ENCODE peak calls at places on chromosomes 16 and 17, in seven cellular contexts. V, Z, F, I, U, G and C are unnamed samples.

GRCh38 chr16:89823087-89823823 is 5.0 kb upstream of the SPIRE2 start:
- DNase-seq in I (no peak), G (no peak), Z (no peak), U (no peak), V (no peak), F (no peak), C (no peak)

GRCh38 chr17:46126840-46127239 is 66.4 kb downstream of the KANSL1 start:
- DNase-seq in V (no peak), G (no peak), F (no peak), I (no peak), Z (no peak), U (no peak), C (no peak)

GRCh38 chr16:63312343-63312742 is 1276.1 kb upstream of the CDH8 start:
- DNase-seq in V (no peak), G (no peak), U (no peak), Z (no peak), I (no peak), F (no peak), C (no peak)

GRCh38 chr16:57260294-57260929 is 15.4 kb downstream of the ARL2BP start:
- DNase-seq in U (peak), Z (peak), G (peak), V (peak), F (peak), I (no peak), C (no peak)

GRCh38 chr17:57806083-57806830 is 43.6 kb downstream of the MRPS23 start:
- DNase-seq in G (no peak), I (no peak), U (no peak), F (no peak), Z (no peak), V (no peak), C (peak)

GRCh38 chr16:324451-325334 is 27.8 kb downstream of the AXIN1 start:
- DNase-seq in Z (peak), F (no peak), I (no peak), U (no peak), V (no peak), G (no peak), C (no peak)

GRCh38 chr16:66135376-66135775 is 231.1 kb upstream of the CDH5 start:
- DNase-seq in G (no peak), Z (no peak), V (no peak), U (no peak), I (no peak), F (no peak), C (no peak)

GRCh38 chr16:56532714-56533113 is 12.9 kb upstream of the BBS2 start:
- DNase-seq in F (no peak), V (no peak), I (no peak), Z (no peak), U (no peak), G (peak), C (no peak)

GRCh38 chr17:72422505-72423285 is 301.9 kb downstream of the SOX9 start:
- DNase-seq in Z (no peak), G (peak), I (no peak), V (peak), F (no peak), U (peak), C (no peak)

GRCh38 chr16:68215302-68215701 is 20.6 kb downstream of the ESRP2 start:
- DNase-seq in Z (no peak), V (no peak), U (no peak), G (no peak), I (no peak), F (no peak), C (no peak)

DNA sequence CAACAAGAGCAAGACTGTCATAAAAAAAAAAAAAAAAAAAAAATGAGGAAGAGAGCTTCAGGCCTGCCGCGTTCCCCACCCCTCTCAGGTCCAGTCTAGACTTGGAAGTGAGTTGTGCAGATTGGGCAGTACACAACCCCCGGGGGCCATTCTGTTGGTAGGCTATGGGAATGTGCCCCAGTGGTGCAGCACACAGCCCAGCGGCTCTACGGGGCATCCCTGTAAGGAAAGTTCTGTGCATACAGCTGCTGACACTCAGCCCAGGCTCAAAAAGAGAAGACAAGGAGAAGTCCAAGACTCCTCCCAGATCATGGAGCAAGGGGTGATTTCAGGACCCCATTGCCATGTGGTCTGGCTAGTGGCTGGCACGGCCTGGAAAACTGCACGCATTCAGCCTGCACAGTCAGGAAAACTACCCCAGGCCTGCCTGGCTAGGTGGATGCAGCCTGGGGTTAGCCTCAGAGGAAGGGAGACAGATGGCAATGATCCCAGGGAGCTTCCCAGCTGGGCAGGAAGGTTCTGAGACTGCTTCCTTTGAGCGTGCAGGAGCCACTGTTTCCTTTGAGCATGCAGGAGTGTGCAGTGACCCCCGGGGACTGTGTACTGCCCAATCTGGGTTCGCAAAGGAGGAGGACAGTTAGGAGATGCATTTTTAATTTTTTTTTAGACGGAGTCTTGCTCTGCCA is 44.8 kb downstream of the PECAM1 start:
- DNase-seq in V (no peak), G (no peak), F (no peak), U (no peak), Z (no peak), I (no peak), C (peak)
- H3K27ac ChIP-seq in V (no peak), G (no peak), F (no peak), U (no peak), Z (no peak), I (no peak), C (no peak)

DNA sequence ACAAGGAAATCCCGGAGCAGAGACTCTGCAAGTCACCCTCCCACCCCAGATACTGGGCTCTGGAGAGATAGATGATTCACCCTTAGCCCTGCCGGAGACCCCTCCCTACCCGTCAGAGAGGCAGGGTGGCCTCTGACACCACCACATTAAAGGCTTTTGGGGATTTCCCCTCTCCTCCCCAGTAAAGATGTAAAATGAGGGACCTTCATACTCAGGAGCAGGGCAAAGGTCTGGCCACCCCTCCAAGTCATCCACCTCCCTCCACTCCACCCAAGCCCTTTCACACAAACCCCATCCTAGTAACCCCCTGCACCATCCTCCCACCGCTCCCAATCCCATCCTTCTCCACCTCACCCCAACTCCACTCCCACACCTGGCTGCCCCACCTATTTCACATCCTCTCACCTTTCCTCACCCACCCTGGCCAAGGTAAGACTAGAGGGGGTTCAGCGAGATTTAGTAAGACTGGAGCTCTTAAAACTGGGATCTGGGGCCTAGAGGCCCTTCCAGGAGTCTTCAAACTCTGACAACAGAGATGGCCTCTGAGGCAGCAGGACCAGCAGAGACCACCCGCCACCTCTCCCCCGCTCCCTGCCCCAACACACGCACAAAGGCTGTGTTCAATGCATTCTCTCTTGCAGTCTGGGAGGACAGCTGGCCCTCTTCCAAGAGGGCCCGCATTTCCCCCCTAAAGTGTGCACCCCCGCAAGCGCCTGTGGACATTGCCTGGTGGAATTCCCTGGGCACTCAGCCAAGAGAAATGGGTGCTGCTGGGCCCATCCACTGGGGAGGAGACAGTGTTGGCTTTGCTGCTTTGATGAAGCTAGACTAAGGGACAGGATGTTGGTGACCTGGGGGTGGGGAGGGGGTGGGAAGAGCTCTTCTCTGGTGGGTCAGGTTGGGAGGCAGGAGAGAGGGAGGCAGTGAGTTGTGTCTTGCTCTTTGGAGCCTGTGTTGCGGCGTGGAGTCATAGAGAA is 1.1 kb downstream of the ABAT start:
- DNase-seq in V (no peak), U (peak), Z (peak), I (no peak), F (no peak), G (no peak), C (no peak)
- H3K4me3 ChIP-seq in V (peak), U (peak), Z (peak), I (peak), F (peak), G (no peak), C (no peak)

GRCh38 chr16:72876221-72876620 is 171.7 kb downstream of the ZFHX3 start:
- DNase-seq in F (peak), G (no peak), V (peak), I (no peak), U (no peak), Z (peak), C (no peak)

GRCh38 chr16:72878301-72879269 is 169.3 kb downstream of the ZFHX3 start:
- DNase-seq in G (peak), F (no peak), U (peak), V (no peak), I (no peak), Z (no peak), C (no peak)

GRCh38 chr16:72875291-72876036 is 172.5 kb downstream of the ZFHX3 start:
- DNase-seq in U (no peak), Z (no peak), I (no peak), G (peak), F (no peak), V (no peak), C (no peak)

GRCh38 chr16:72877374-72878028 is 170.4 kb downstream of the ZFHX3 start:
- DNase-seq in U (peak), I (no peak), V (no peak), F (no peak), G (peak), Z (no peak), C (no peak)

DNA sequence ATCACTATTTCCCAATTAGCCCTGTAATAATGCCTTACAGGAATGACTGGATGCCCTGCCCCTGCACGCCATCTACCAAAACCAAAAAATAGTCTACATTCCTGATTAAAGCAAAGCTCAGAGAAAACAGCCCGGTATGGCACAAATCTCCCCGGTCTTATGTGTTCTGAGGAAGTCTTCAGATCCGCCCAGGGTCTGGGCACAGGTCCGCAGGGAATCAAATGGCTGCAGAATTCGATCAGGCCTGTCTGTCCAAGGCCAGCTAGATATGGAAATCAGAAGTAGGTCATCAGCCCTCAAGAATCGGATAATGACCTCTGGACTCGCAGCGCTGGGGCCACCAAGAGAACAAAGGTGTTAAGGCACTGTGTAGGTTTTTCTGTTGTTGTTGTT is 171.0 kb downstream of the ZFHX3 start:
- DNase-seq in F (no peak), Z (no peak), V (no peak), I (no peak), G (peak), U (no peak), C (no peak)
- H3K27ac ChIP-seq in F (peak), Z (no peak), V (peak), I (peak), G (no peak), U (peak), C (no peak)

DNA sequence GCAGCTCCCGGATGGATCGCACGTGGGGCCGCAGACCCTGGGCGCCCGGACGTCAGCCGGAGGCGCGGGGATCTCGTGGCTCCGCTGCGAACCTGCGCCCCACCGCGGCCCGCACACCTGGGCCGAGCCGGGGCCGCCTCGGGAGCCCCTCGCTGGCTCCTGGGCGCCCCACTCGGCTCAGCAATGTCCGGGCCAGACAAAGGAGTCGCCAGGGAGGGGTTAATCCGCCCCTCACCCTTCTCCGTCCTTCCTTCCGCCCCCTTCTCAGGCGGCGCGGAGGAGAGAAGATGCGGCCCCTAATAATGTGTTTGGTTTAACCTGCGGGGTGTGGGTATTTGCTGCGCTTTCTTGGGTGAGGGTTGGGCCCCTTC is 47.6 kb upstream of the SLC38A10 start:
- DNase-seq in U (peak), V (no peak), I (no peak), Z (no peak), F (no peak), G (peak), C (peak)
- H3K4me3 ChIP-seq in U (peak), V (peak), I (peak), Z (no peak), F (peak), G (peak), C (peak)